ENCODE peak calls at places on chromosome 12, in eight cellular contexts. H is esophagus muscularis mucosa; T is BE2C; A is CD8-positive, alpha-beta T cell; I is fibroblast of lung; K is stomach; E is lower lobe of right lung; N is Peyer's patch. S is an unnamed sample.
A peak's percentile ranks its signal among the peaks of the same experiment; 100 is the strongest.

GRCh38 chr12:4353785-4354208 is 25.7 kb downstream of the FGF23 start:
- DNase-seq in H (no peak), T (no peak), A (peak; percentile 66), I (peak; percentile 14), K (no peak), E (no peak), N (no peak), S (peak; percentile 16)

GRCh38 chr12:51643951-51644350 is 52.9 kb downstream of the SCN8A start:
- DNase-seq in H (no peak), T (no peak), A (no peak), I (no peak), K (no peak), E (no peak), N (no peak), S (no peak)

GRCh38 chr12:41962171-41962572 is 182.5 kb downstream of the GXYLT1 start:
- DNase-seq in H (no peak), T (peak; percentile 68), A (no peak), I (no peak), K (no peak), E (no peak), N (no peak), S (no peak)

GRCh38 chr12:1523558-1524050 is 70.8 kb downstream of the FBXL14 start:
- DNase-seq in H (no peak), T (no peak), A (no peak), I (no peak), K (no peak), E (no peak), N (no peak), S (no peak)

GRCh38 chr12:40946612-40947194 is 241.4 kb upstream of the PDZRN4 start:
- DNase-seq in H (no peak), T (no peak), A (no peak), I (peak; percentile 58), K (no peak), E (no peak), N (no peak), S (no peak)

GRCh38 chr12:122834921-122835692 is at the start of gene HIP1R:
- DNase-seq in H (no peak), T (no peak), A (peak; percentile 71), I (peak; percentile 66), K (peak; percentile 64), E (peak; percentile 65), N (peak; percentile 83), S (peak; percentile 46)

GRCh38 chr12:58051378-58051777 is 110.0 kb downstream of the ATP23 start:
- DNase-seq in H (no peak), T (no peak), A (no peak), I (no peak), K (no peak), E (no peak), N (no peak), S (no peak)

GRCh38 chr12:1993871-1994371 is 10.3 kb downstream of the DCP1B start:
- DNase-seq in H (no peak), T (no peak), A (no peak), I (peak; percentile 93), K (no peak), E (no peak), N (peak; percentile 78), S (no peak)

GRCh38 chr12:7023096-7023495 is 4.8 kb upstream of the LPCAT3 start:
- DNase-seq in H (no peak), T (no peak), A (no peak), I (no peak), K (no peak), E (no peak), N (no peak), S (no peak)

GRCh38 chr12:106417926-106418910 is 60.7 kb downstream of the POLR3B start:
- DNase-seq in H (no peak), T (no peak), A (no peak), I (peak; percentile 65), K (no peak), E (no peak), N (no peak), S (no peak)

GRCh38 chr12:132171293-132171967 is 27.2 kb downstream of the NOC4L start:
- DNase-seq in H (no peak), T (no peak), A (no peak), I (no peak), K (no peak), E (no peak), N (no peak), S (no peak)

GRCh38 chr12:123971770-123972447 is 722 bp downstream of the CCDC92 start:
- DNase-seq in H (peak; percentile 74), T (peak; percentile 43), A (peak; percentile 60), I (peak; percentile 50), K (peak; percentile 38), E (peak; percentile 69), N (peak; percentile 62), S (peak; percentile 9)

GRCh38 chr12:114166360-114166759 is 200.2 kb upstream of the RBM19 start:
- DNase-seq in H (no peak), T (peak; percentile 47), A (no peak), I (peak; percentile 80), K (no peak), E (no peak), N (no peak), S (no peak)

GRCh38 chr12:114163766-114164165 is 197.6 kb upstream of the RBM19 start:
- DNase-seq in H (no peak), T (no peak), A (no peak), I (peak; percentile 68), K (no peak), E (no peak), N (no peak), S (no peak)

GRCh38 chr12:114165921-114166320 is 199.8 kb upstream of the RBM19 start:
- DNase-seq in H (no peak), T (no peak), A (no peak), I (peak; percentile 9), K (no peak), E (no peak), N (no peak), S (no peak)

GRCh38 chr12:114167431-114167830 is 201.3 kb upstream of the RBM19 start:
- DNase-seq in H (no peak), T (no peak), A (no peak), I (peak; percentile 11), K (no peak), E (no peak), N (no peak), S (no peak)

GRCh38 chr12:114164354-114164753 is 198.2 kb upstream of the RBM19 start:
- DNase-seq in H (no peak), T (no peak), A (no peak), I (no peak), K (no peak), E (no peak), N (no peak), S (no peak)
- H3K27me3 ChIP-seq in H (no peaks in the 10 kb centered on the region), T (peaks cover 9% of the 10 kb centered on the region), A (no peaks in the 10 kb centered on the region), I (no peaks in the 10 kb centered on the region), K (no peaks in the 10 kb centered on the region), E (no peaks in the 10 kb centered on the region), N (no peaks in the 10 kb centered on the region), S (no peaks in the 10 kb centered on the region)

GRCh38 chr12:47990351-47991105 is 13.7 kb downstream of the COL2A1 start:
- DNase-seq in H (no peak), T (no peak), A (peak; percentile 68), I (peak; percentile 44), K (no peak), E (no peak), N (peak; percentile 76), S (peak; percentile 44)
- TF ChIP-seq CTCF in H (no peak), T (no peak), A (no peak), I (no peak), K (no peak), E (no peak), N (no peak), S (no peak)

GRCh38 chr12:114400925-114401324 is 5.0 kb downstream of the TBX5 start:
- DNase-seq in H (no peak), T (no peak), A (no peak), I (peak; percentile 94), K (no peak), E (no peak), N (no peak), S (no peak)
- H3K27me3 ChIP-seq in H (no peaks in the 10 kb centered on the region), T (peaks cover 100% of the 10 kb centered on the region), A (peaks cover 28% of the 10 kb centered on the region), I (no peaks in the 10 kb centered on the region), K (peaks cover 55% of the 10 kb centered on the region), E (peaks cover 99% of the 10 kb centered on the region), N (no peaks in the 10 kb centered on the region), S (peaks cover 99% of the 10 kb centered on the region)

GRCh38 chr12:85971800-85972199 is 97.7 kb downstream of the NTS start:
- DNase-seq in H (no peak), T (no peak), A (no peak), I (no peak), K (no peak), E (no peak), N (no peak), S (no peak)
- TF ChIP-seq CTCF in H (no peak), T (peak; percentile 20), A (no peak), I (peak; percentile 25), K (no peak), E (no peak), N (no peak), S (no peak)

DNA sequence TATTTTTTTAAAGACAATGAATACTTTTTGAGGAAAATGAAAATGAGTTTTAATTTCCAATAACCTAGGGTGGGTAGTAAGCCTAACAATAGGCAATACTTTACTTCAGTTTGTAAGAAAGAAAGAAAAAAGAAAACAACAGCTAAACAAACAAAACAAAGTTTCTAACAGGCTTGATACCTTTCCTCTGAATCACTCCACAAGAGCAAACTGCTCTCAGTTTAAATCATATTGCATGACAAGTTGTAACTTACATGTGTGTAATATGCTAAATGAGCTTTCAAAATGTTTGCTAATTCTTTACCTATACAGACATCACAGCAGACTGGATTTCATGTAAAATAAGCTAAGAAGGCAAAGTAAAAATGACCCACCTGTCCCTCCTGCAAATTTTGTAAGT is 6.7 kb upstream of the LMO3 start:
- DNase-seq in H (no peak), T (no peak), A (no peak), I (peak; percentile 41), K (no peak), E (no peak), N (no peak), S (no peak)
- H3K27me3 ChIP-seq in H (no peaks in the 10 kb centered on the region), T (peaks cover 48% of the 10 kb centered on the region), A (no peaks in the 10 kb centered on the region), I (no peaks in the 10 kb centered on the region), K (no peaks in the 10 kb centered on the region), E (peaks cover 6% of the 10 kb centered on the region), N (no peaks in the 10 kb centered on the region), S (peaks cover 14% of the 10 kb centered on the region)

DNA sequence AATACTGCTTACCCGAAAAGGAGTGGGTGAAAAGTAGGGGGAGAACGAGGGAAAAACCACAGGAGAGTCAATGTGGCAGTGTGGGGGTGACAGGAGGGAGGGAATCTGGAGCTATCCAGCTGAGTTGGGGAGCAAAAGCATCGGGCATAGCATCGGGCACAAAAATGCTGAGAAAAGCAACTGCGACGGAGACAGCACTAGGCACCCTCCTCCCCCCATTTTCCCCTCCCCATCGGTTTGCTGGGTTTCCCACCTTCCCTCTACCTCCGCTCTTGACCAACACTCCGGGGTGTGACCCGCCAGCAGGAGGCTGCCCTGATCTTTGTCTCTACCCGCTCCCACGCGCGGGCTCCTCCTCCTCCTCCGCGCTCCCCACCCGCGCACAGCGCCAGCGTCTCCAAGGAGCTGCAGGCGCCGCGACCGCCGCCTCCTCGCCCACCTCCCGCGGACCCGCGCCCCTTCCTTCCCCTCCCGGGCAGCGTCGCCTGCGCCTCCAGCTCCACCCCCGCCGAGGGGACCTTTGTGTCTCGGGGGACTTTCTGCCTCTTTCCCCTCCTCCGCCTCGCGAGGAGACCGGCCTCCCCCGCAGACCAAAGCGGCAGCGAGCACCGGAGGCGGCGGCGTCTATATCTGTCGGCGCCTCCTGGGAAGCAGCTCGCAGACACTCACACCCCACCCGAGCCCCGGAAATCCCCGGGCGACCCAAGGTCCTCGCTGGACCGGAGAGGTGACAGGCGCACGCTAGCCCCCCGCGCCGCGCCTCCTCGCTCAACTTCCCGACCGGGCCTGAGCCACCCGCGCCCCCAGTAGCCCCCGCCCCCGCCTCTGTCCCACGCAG is 939 bp downstream of the CDK17 start:
- DNase-seq in H (peak; percentile 95), T (peak; percentile 69), A (peak; percentile 81), I (peak; percentile 76), K (peak; percentile 70), E (peak; percentile 89), N (peak; percentile 91), S (peak; percentile 71)
- TF ChIP-seq CTCF in H (no peak), T (no peak), A (peak; percentile 11), I (peak; percentile 22), K (no peak), E (no peak), N (peak; percentile 23), S (no peak)